ENCODE peak calls at places on chromosomes 6 and 20, in four cellular contexts. One of them, this sample, is unnamed.

GRCh38 chr6:98921038-98921437 is 26.7 kb downstream of the FBXL4 start:
- DNase-seq in K562: no peak
- DNase-seq in GM12878: no peak
- DNase-seq in HepG2: no peak
- DNase-seq in this sample: no peak

GRCh38 chr6:74284266-74284665 is 588.3 kb downstream of the CD109 start:
- DNase-seq in HepG2: no peak
- DNase-seq in K562: no peak
- DNase-seq in GM12878: no peak
- DNase-seq in this sample: no peak

GRCh38 chr20:16349518-16350295 is 223.5 kb downstream of the KIF16B start:
- DNase-seq in K562: no peak
- DNase-seq in GM12878: no peak
- DNase-seq in HepG2: no peak
- DNase-seq in this sample: no peak

GRCh38 chr6:77463881-77464867 is 883 bp upstream of the HTR1B start:
- DNase-seq in GM12878: no peak
- DNase-seq in HepG2: no peak
- DNase-seq in K562: no peak
- DNase-seq in this sample: no peak

GRCh38 chr6:148611213-148611612 is 135.6 kb upstream of the UST start:
- DNase-seq in GM12878: no peak
- DNase-seq in HepG2: no peak
- DNase-seq in K562: no peak
- DNase-seq in this sample: no peak

GRCh38 chr20:11755071-11755881 is 162.4 kb upstream of the BTBD3 start:
- DNase-seq in HepG2: no peak
- DNase-seq in K562: no peak
- DNase-seq in GM12878: no peak
- DNase-seq in this sample: no peak

GRCh38 chr20:43095034-43095433 is 94.7 kb downstream of the PTPRT start:
- DNase-seq in K562: no peak
- DNase-seq in HepG2: no peak
- DNase-seq in GM12878: no peak
- DNase-seq in this sample: no peak

GRCh38 chr20:2331901-2332565 is 36.2 kb downstream of the TGM3 start:
- DNase-seq in GM12878: no peak
- DNase-seq in K562: no peak
- DNase-seq in HepG2: no peak
- DNase-seq in this sample: no peak

GRCh38 chr20:51096571-51097267 is 73.8 kb upstream of the KCNG1 start:
- DNase-seq in GM12878: no peak
- DNase-seq in K562: no peak
- DNase-seq in HepG2: no peak
- DNase-seq in this sample: no peak

GRCh38 chr6:74507649-74508048 is 698.2 kb downstream of the COL12A1 start:
- DNase-seq in K562: no peak
- DNase-seq in GM12878: no peak
- DNase-seq in HepG2: no peak
- DNase-seq in this sample: no peak

GRCh38 chr20:15654208-15654649 is 919.0 kb downstream of the KIF16B start:
- DNase-seq in K562: peak
- DNase-seq in HepG2: peak
- DNase-seq in GM12878: peak
- DNase-seq in this sample: peak

GRCh38 chr6:135114355-135115145 is 59.9 kb upstream of the HBS1L start:
- DNase-seq in K562: no peak
- DNase-seq in HepG2: no peak
- DNase-seq in GM12878: peak
- DNase-seq in this sample: no peak

GRCh38 chr20:4369798-4370124 is 351.9 kb upstream of the PRND start:
- DNase-seq in K562: peak
- DNase-seq in GM12878: peak
- DNase-seq in HepG2: no peak
- DNase-seq in this sample: no peak

GRCh38 chr6:143581835-143582480 is 70.4 kb upstream of the FUCA2 start:
- DNase-seq in GM12878: no peak
- DNase-seq in HepG2: peak
- DNase-seq in K562: no peak
- DNase-seq in this sample: no peak

GRCh38 chr6:11271637-11272036 is 39.2 kb upstream of the NEDD9 start:
- DNase-seq in K562: no peak
- DNase-seq in GM12878: no peak
- DNase-seq in HepG2: no peak
- DNase-seq in this sample: no peak

GRCh38 chr6:25173951-25174474 is 105.2 kb upstream of the CARMIL1 start:
- DNase-seq in K562: no peak
- DNase-seq in HepG2: peak
- DNase-seq in GM12878: no peak
- DNase-seq in this sample: no peak

GRCh38 chr6:6277418-6277817 is 43.0 kb downstream of the F13A1 start:
- DNase-seq in K562: no peak
- DNase-seq in GM12878: no peak
- DNase-seq in HepG2: no peak
- DNase-seq in this sample: no peak

GRCh38 chr6:13038315-13039261 is 289.7 kb downstream of the TBC1D7 start:
- DNase-seq in GM12878: no peak
- DNase-seq in K562: no peak
- DNase-seq in HepG2: no peak
- DNase-seq in this sample: no peak

GRCh38 chr20:50932881-50933280 is 1.6 kb upstream of the ADNP start:
- DNase-seq in K562: no peak
- DNase-seq in HepG2: no peak
- DNase-seq in GM12878: no peak
- DNase-seq in this sample: no peak

GRCh38 chr6:154219250-154219649 is 137.4 kb downstream of the IPCEF1 start:
- DNase-seq in K562: no peak
- DNase-seq in GM12878: no peak
- DNase-seq in HepG2: no peak
- DNase-seq in this sample: no peak

GRCh38 chr6:24584390-24584735 is 61.6 kb downstream of the KIAA0319 start:
- DNase-seq in HepG2: no peak
- DNase-seq in GM12878: no peak
- DNase-seq in K562: no peak
- DNase-seq in this sample: peak

GRCh38 chr6:151674578-151674977 is 132.9 kb upstream of the ESR1 start:
- DNase-seq in GM12878: no peak
- DNase-seq in HepG2: no peak
- DNase-seq in K562: no peak
- DNase-seq in this sample: no peak

GRCh38 chr6:56913276-56914138 is 41.4 kb upstream of the BEND6 start:
- DNase-seq in HepG2: no peak
- DNase-seq in GM12878: no peak
- DNase-seq in K562: peak
- DNase-seq in this sample: no peak

GRCh38 chr6:56906752-56907151 is 48.2 kb upstream of the BEND6 start:
- DNase-seq in HepG2: no peak
- DNase-seq in K562: no peak
- DNase-seq in GM12878: no peak
- DNase-seq in this sample: no peak

GRCh38 chr6:56905378-56905777 is 49.5 kb upstream of the BEND6 start:
- DNase-seq in K562: no peak
- DNase-seq in HepG2: no peak
- DNase-seq in GM12878: no peak
- DNase-seq in this sample: no peak

GRCh38 chr6:56911847-56912246 is 43.1 kb upstream of the BEND6 start:
- DNase-seq in K562: no peak
- DNase-seq in HepG2: no peak
- DNase-seq in GM12878: no peak
- DNase-seq in this sample: no peak

GRCh38 chr6:56909115-56909907 is 45.6 kb upstream of the BEND6 start:
- DNase-seq in K562: no peak
- DNase-seq in GM12878: no peak
- DNase-seq in HepG2: no peak
- DNase-seq in this sample: no peak
- TF ChIP-seq TARDBP in K562: no peak
- TF ChIP-seq TARDBP in GM12878: no peak
- TF ChIP-seq TARDBP in HepG2: no peak
- TF ChIP-seq TARDBP in this sample: no peak

GRCh38 chr20:44442298-44443070 is 33.2 kb upstream of the TTPAL start:
- DNase-seq in GM12878: no peak
- DNase-seq in K562: no peak
- DNase-seq in HepG2: no peak
- DNase-seq in this sample: no peak
- TF ChIP-seq FOXM1 in GM12878: no peak
- TF ChIP-seq FOXM1 in K562: no peak
- TF ChIP-seq FOXM1 in HepG2: no peak
- TF ChIP-seq FOXM1 in this sample: no peak

GRCh38 chr20:10185741-10186558 is 32.7 kb upstream of the SNAP25 start:
- DNase-seq in GM12878: no peak
- DNase-seq in K562: no peak
- DNase-seq in HepG2: peak
- DNase-seq in this sample: no peak
- TF ChIP-seq SP1 in GM12878: no peak
- TF ChIP-seq SP1 in K562: no peak
- TF ChIP-seq SP1 in HepG2: no peak
- TF ChIP-seq SP1 in this sample: no peak

DNA sequence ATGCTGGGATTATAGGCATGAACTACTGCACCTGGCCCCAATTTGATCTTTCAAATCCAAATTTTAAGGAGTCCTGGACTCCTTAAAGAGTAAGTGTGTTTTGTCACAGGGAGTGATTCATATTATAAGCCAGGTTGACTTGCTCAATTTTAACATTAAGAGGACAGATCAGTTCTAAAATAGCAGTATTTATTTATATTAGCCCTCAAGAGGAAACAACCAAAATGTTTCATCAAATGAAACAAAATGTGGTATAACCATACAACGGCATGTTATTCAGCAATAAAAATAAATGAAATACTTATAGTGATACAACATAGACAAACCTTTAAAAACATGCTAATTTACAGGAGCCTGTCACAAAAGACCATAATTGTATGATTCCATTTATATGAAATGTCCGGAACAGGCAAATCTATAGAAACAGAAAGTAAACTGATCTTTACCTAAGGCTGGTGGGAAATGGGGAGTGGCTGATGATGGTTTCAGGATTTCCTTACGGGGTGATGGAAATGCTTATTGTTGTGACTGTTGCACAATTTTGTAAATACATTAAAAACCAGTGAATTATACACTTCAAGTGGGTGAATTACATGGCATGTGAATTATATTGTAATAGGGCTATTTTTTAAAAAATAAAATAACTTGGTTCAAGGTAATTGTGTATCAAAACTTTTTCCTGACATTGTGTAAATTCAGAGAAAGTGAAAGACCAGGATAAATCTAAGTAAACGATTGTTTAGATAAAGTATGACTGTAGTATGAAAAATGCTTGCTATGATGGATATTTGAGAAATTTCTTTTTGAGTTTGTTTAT is 637.3 kb downstream of the MMUT start:
- DNase-seq in GM12878: no peak
- DNase-seq in HepG2: no peak
- DNase-seq in K562: no peak
- DNase-seq in this sample: no peak
- TF ChIP-seq TARDBP in GM12878: no peak
- TF ChIP-seq TARDBP in HepG2: no peak
- TF ChIP-seq TARDBP in K562: no peak
- TF ChIP-seq TARDBP in this sample: no peak

GRCh38 chr6:167647333-167647732 is 179.4 kb upstream of the AFDN start:
- DNase-seq in GM12878: no peak
- DNase-seq in HepG2: no peak
- DNase-seq in K562: no peak
- DNase-seq in this sample: no peak
- TF ChIP-seq FOXM1 in GM12878: no peak
- TF ChIP-seq FOXM1 in HepG2: no peak
- TF ChIP-seq FOXM1 in K562: no peak
- TF ChIP-seq FOXM1 in this sample: no peak

GRCh38 chr20:19025430-19026120 is 186.9 kb upstream of the SLC24A3 start:
- DNase-seq in HepG2: no peak
- DNase-seq in GM12878: no peak
- DNase-seq in K562: no peak
- DNase-seq in this sample: no peak
- TF ChIP-seq SP1 in HepG2: no peak
- TF ChIP-seq SP1 in GM12878: no peak
- TF ChIP-seq SP1 in K562: no peak
- TF ChIP-seq SP1 in this sample: no peak

GRCh38 chr20:62917720-62918119 is 8.6 kb downstream of the DIDO1 start:
- DNase-seq in K562: no peak
- DNase-seq in GM12878: no peak
- DNase-seq in HepG2: no peak
- DNase-seq in this sample: no peak

GRCh38 chr20:62920039-62920645 is 6.2 kb downstream of the DIDO1 start:
- DNase-seq in HepG2: no peak
- DNase-seq in GM12878: no peak
- DNase-seq in K562: no peak
- DNase-seq in this sample: no peak

GRCh38 chr20:62918830-62919229 is 7.5 kb downstream of the DIDO1 start:
- DNase-seq in GM12878: no peak
- DNase-seq in HepG2: no peak
- DNase-seq in K562: no peak
- DNase-seq in this sample: no peak

GRCh38 chr20:62916703-62917476 is 9.4 kb downstream of the DIDO1 start:
- DNase-seq in GM12878: no peak
- DNase-seq in HepG2: peak
- DNase-seq in K562: no peak
- DNase-seq in this sample: no peak

GRCh38 chr20:62918137-62918536 is 8.2 kb downstream of the DIDO1 start:
- DNase-seq in HepG2: no peak
- DNase-seq in K562: no peak
- DNase-seq in GM12878: no peak
- DNase-seq in this sample: no peak
- TF ChIP-seq TARDBP in HepG2: no peak
- TF ChIP-seq TARDBP in K562: no peak
- TF ChIP-seq TARDBP in GM12878: no peak
- TF ChIP-seq TARDBP in this sample: no peak

DNA sequence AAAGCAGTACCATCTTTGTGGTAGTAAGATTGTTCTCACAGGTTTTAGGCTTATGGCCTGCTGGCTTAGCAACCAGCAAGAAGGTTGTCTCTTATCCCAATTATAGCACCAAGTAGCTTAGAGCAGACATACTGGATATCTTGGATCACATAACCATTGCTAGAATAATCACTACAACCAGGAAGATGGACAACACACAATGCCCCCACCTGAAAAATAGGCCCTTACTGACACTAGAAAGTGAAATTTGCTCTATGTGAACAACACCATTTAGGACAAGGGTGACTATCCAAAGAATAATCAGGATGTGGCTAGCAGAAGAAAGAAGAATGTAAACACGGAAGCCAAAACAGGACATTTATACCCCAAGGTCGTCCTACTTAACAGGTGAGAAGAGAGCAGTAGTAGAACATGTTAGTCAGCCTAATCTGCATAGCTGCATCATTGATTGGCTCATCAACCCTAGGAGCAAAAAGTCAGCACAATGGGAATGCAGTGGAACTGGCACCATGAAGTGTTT is 172.7 kb upstream of the MARCKS start:
- DNase-seq in GM12878: no peak
- DNase-seq in K562: no peak
- DNase-seq in HepG2: peak
- DNase-seq in this sample: no peak
- TF ChIP-seq FOXM1 in GM12878: no peak
- TF ChIP-seq FOXM1 in K562: no peak
- TF ChIP-seq FOXM1 in HepG2: no peak
- TF ChIP-seq FOXM1 in this sample: no peak

This sample was measured in HEK293T.